ENCODE peak calls at places on chromosomes 2 and 18, in seven cellular contexts. S is transverse colon, C is NT2/D1, D is lower lobe of right lung, M is kidney, Z is endodermal cell, Q is heart right ventricle. J is an unnamed sample.
A peak's percentile ranks its signal among the peaks of the same experiment; 100 is the strongest.

GRCh38 chr18:10563886-10564285 is 38.1 kb downstream of the NAPG start:
- DNase-seq in D (no peak), S (no peak), M (peak; percentile 86), C (no peak), Z (no peak), Q (no peak), J (no peak)

GRCh38 chr2:225938991-225939390 is 539.5 kb downstream of the NYAP2 start:
- DNase-seq in C (no peak), M (no peak), Z (no peak), D (no peak), Q (no peak), S (no peak), J (no peak)

GRCh38 chr2:41878726-41879366 is 169.0 kb upstream of the PKDCC start:
- DNase-seq in D (no peak), Z (no peak), S (no peak), C (no peak), Q (peak; percentile 37), M (peak; percentile 78), J (no peak)

GRCh38 chr2:230723363-230723762 is 10.7 kb downstream of the CAB39 start:
- DNase-seq in S (no peak), Z (no peak), C (no peak), D (no peak), Q (no peak), M (no peak), J (no peak)

GRCh38 chr2:63875143-63875542 is 33.4 kb downstream of the UGP2 start:
- DNase-seq in M (no peak), D (no peak), Q (no peak), S (no peak), C (no peak), Z (no peak), J (no peak)

GRCh38 chr2:86235196-86235980 is 36.1 kb downstream of the MRPL35 start:
- DNase-seq in C (no peak), S (no peak), D (no peak), Z (no peak), M (no peak), Q (no peak), J (no peak)

GRCh38 chr18:46736136-46736535 is 20.7 kb downstream of the ST8SIA5 start:
- DNase-seq in D (no peak), M (no peak), C (no peak), S (no peak), Q (no peak), Z (peak; percentile 19), J (no peak)

GRCh38 chr18:60007641-60008040 is 107.8 kb downstream of the PMAIP1 start:
- DNase-seq in Z (no peak), C (no peak), D (no peak), M (no peak), Q (no peak), S (no peak), J (no peak)

GRCh38 chr2:120711694-120712093 is 24.0 kb upstream of the GLI2 start:
- DNase-seq in M (no peak), S (no peak), C (no peak), Q (no peak), D (no peak), Z (peak; percentile 39), J (no peak)

GRCh38 chr2:152336103-152336853 is 1.3 kb downstream of the FMNL2 start:
- DNase-seq in Q (peak; percentile 58), C (no peak), M (peak; percentile 84), S (peak; percentile 72), Z (peak; percentile 80), D (peak; percentile 72), J (peak; percentile 30)

GRCh38 chr18:63823516-63824219 is 48.5 kb downstream of the SERPINB7 start:
- DNase-seq in C (no peak), Q (peak; percentile 16), Z (peak; percentile 59), D (peak; percentile 51), S (peak; percentile 20), M (no peak), J (peak; percentile 4)

GRCh38 chr2:219387284-219388126 is at the start of gene DNPEP:
- DNase-seq in Q (peak; percentile 97), C (peak; percentile 76), S (peak; percentile 86), D (peak; percentile 94), Z (peak; percentile 98), M (peak; percentile 99), J (peak; percentile 97)

GRCh38 chr2:202632682-202633081 is 2.1 kb upstream of the FAM117B start:
- DNase-seq in S (no peak), C (no peak), Z (no peak), Q (peak; percentile 36), M (no peak), D (no peak), J (peak; percentile 12)

GRCh38 chr18:77030201-77030600 is 102.4 kb downstream of the MBP start:
- DNase-seq in S (no peak), C (no peak), M (no peak), Z (no peak), D (no peak), Q (no peak), J (no peak)

GRCh38 chr2:182522930-182523541 is 96.2 kb upstream of the PDE1A start:
- DNase-seq in C (no peak), D (no peak), Q (no peak), M (no peak), Z (no peak), S (no peak), J (no peak)

GRCh38 chr2:240865391-240865790 is 3.2 kb upstream of the AGXT start:
- DNase-seq in Z (no peak), S (no peak), Q (no peak), C (no peak), D (no peak), M (no peak), J (no peak)

GRCh38 chr2:168480356-168480755 is 24.3 kb downstream of the CERS6 start:
- DNase-seq in C (no peak), M (no peak), S (no peak), D (no peak), Z (no peak), Q (no peak), J (no peak)

GRCh38 chr2:21891191-21891590 is 767.4 kb downstream of the TDRD15 start:
- DNase-seq in C (no peak), Z (no peak), M (peak; percentile 19), S (no peak), D (no peak), Q (no peak), J (no peak)

GRCh38 chr2:151114934-151115333 is 146.7 kb downstream of the RBM43 start:
- DNase-seq in C (no peak), S (no peak), Z (no peak), Q (no peak), D (no peak), M (no peak), J (no peak)

GRCh38 chr18:68438983-68439382 is 275.9 kb downstream of the TMX3 start:
- DNase-seq in M (no peak), C (peak; percentile 25), Q (no peak), S (no peak), Z (peak; percentile 58), D (no peak), J (no peak)

GRCh38 chr18:41695441-41695840 is 259.6 kb upstream of the PIK3C3 start:
- DNase-seq in S (no peak), Z (no peak), Q (no peak), M (no peak), C (no peak), D (no peak), J (no peak)

GRCh38 chr2:240597054-240597418 is 10.5 kb downstream of the CAPN10 start:
- DNase-seq in S (no peak), M (peak; percentile 56), Z (no peak), Q (no peak), D (peak; percentile 39), C (no peak), J (peak; percentile 4)

GRCh38 chr2:207784898-207785297 is 15.2 kb upstream of the FZD5 start:
- DNase-seq in Q (no peak), Z (no peak), C (no peak), D (no peak), M (no peak), S (no peak), J (no peak)

GRCh38 chr2:20645761-20646160 is 5.1 kb downstream of the HS1BP3 start:
- DNase-seq in Z (no peak), D (no peak), C (no peak), Q (no peak), M (peak; percentile 53), S (no peak), J (no peak)

GRCh38 chr2:20645301-20645701 is 5.6 kb downstream of the HS1BP3 start:
- DNase-seq in Q (no peak), D (no peak), S (no peak), Z (no peak), M (peak; percentile 57), C (no peak), J (no peak)

GRCh38 chr2:20643060-20643459 is 7.8 kb downstream of the HS1BP3 start:
- DNase-seq in C (no peak), Q (no peak), M (peak; percentile 41), S (no peak), Z (no peak), D (no peak), J (no peak)

GRCh38 chr2:20642026-20642971 is 8.6 kb downstream of the HS1BP3 start:
- DNase-seq in S (peak; percentile 82), Q (peak; percentile 85), D (peak; percentile 81), Z (peak; percentile 95), M (peak; percentile 87), C (peak; percentile 71), J (peak; percentile 90)

GRCh38 chr2:20643826-20644225 is 7.1 kb downstream of the HS1BP3 start:
- DNase-seq in C (no peak), Z (no peak), S (no peak), Q (no peak), D (no peak), M (no peak), J (no peak)
- H3K4me1 ChIP-seq in C (peaks cover 3% of the 10 kb centered on the region), Z (no peaks in the 10 kb centered on the region), S (peaks cover 6% of the 10 kb centered on the region), Q (peaks cover 52% of the 10 kb centered on the region), D (peaks cover 24% of the 10 kb centered on the region), M (peaks cover 20% of the 10 kb centered on the region), J (peaks cover 26% of the 10 kb centered on the region)

GRCh38 chr2:142140434-142140845 is 9.6 kb upstream of the LRP1B start:
- DNase-seq in Z (no peak), C (peak; percentile 2), S (no peak), D (no peak), Q (no peak), M (no peak), J (no peak)
- H3K4me1 ChIP-seq in Z (no peaks in the 10 kb centered on the region), C (no peaks in the 10 kb centered on the region), S (no peaks in the 10 kb centered on the region), D (no peaks in the 10 kb centered on the region), Q (no peaks in the 10 kb centered on the region), M (no peaks in the 10 kb centered on the region), J (no peaks in the 10 kb centered on the region)

GRCh38 chr2:97702731-97703470 is 10.5 kb upstream of the ZAP70 start:
- DNase-seq in Q (no peak), S (no peak), Z (no peak), C (no peak), D (no peak), M (no peak), J (no peak)
- H3K4me1 ChIP-seq in Q (no peaks in the 10 kb centered on the region), S (no peaks in the 10 kb centered on the region), Z (peaks cover 2% of the 10 kb centered on the region), C (no peaks in the 10 kb centered on the region), D (no peaks in the 10 kb centered on the region), M (no peaks in the 10 kb centered on the region), J (no peaks in the 10 kb centered on the region)

GRCh38 chr18:50350699-50351098 is 24.1 kb upstream of the SKA1 start:
- DNase-seq in S (no peak), D (no peak), C (no peak), Q (no peak), Z (no peak), M (no peak), J (no peak)

GRCh38 chr18:50358844-50359243 is 16.0 kb upstream of the SKA1 start:
- DNase-seq in C (no peak), M (no peak), D (no peak), Q (no peak), S (no peak), Z (no peak), J (no peak)

GRCh38 chr18:50359806-50360205 is 15.0 kb upstream of the SKA1 start:
- DNase-seq in M (no peak), S (no peak), C (no peak), D (no peak), Z (no peak), Q (no peak), J (no peak)

GRCh38 chr18:50356036-50356945 is 18.6 kb upstream of the SKA1 start:
- DNase-seq in C (no peak), D (no peak), M (no peak), Q (no peak), Z (peak; percentile 63), S (no peak), J (no peak)
- H3K4me1 ChIP-seq in C (no peaks in the 10 kb centered on the region), D (no peaks in the 10 kb centered on the region), M (no peaks in the 10 kb centered on the region), Q (no peaks in the 10 kb centered on the region), Z (no peaks in the 10 kb centered on the region), S (no peaks in the 10 kb centered on the region), J (no peaks in the 10 kb centered on the region)